ENCODE peak calls at places on chromosomes 12 and 14, in five cellular contexts. R, K, C, W and P are unnamed samples.

GRCh38 chr14:52522033-52522432 is 30.3 kb downstream of the TXNDC16 start:
- DNase-seq in R (no peak), K (no peak), C (no peak), W (no peak), P (no peak)

GRCh38 chr14:52266782-52267181 is 716 bp upstream of the PTGDR start:
- DNase-seq in R (no peak), K (peak; percentile 28), C (no peak), W (no peak), P (no peak)

GRCh38 chr14:104284107-104284592 is 145.8 kb downstream of the KIF26A start:
- DNase-seq in R (peak; percentile 21), K (no peak), C (no peak), W (peak; percentile 39), P (no peak)

GRCh38 chr12:28937196-28937595 is 211.9 kb upstream of the FAR2 start:
- DNase-seq in R (no peak), K (peak; percentile 39), C (no peak), W (no peak), P (peak; percentile 40)

GRCh38 chr12:116916122-116916521 is 5.4 kb downstream of the FBXW8 start:
- DNase-seq in R (no peak), K (peak; percentile 41), C (no peak), W (no peak), P (no peak)

GRCh38 chr14:72777636-72778035 is 116.3 kb downstream of the DPF3 start:
- DNase-seq in R (no peak), K (no peak), C (no peak), W (no peak), P (no peak)

GRCh38 chr12:70190252-70191010 is 52.8 kb upstream of the CNOT2 start:
- DNase-seq in R (no peak), K (peak; percentile 51), C (no peak), W (no peak), P (no peak)

GRCh38 chr12:3962661-3963483 is 89.7 kb upstream of the PARP11 start:
- DNase-seq in R (peak; percentile 69), K (no peak), C (no peak), W (no peak), P (no peak)

DNA sequence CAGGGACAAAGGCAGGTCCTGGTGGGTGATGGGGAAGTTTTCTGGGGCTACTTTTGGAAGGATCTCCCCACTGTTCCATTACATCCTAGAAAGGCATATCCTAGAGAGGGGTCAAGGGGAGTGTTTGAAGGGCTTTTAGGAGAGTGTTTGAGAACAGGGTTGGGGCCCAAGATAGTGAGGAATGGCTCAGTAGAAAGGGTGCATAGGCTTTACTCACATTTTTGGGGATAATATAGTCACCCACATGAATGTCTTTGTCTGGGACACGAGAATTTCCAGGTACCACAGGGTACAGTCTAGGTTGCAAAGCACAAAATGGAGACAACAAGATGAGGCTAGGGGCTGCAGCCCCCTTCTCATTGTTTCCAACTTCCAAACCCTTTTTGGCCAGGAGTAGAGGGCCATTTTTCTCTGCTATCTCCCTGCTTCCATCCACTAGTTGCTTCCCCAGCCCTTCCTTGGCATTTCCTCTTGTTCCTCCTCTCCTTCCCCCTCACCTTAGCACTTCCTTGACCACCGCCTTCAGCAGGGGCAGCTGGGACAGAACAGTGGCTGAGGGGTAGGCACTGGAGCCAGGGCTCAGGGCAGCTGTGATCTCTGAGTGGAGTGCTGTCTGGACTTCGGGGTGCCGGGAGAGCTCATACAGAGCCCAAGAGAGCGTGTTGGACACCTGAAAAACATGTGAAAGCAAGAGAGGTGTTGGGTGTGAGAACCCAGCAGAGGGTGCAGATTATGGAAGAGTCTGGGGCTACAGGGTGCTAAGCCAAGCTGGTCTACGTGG is 2.8 kb downstream of the CYP27B1 start:
- DNase-seq in R (no peak), K (no peak), C (no peak), W (no peak), P (no peak)
- H3K4me3 ChIP-seq in R (no peak overlapping the region), K (no peak overlapping the region), C (no peak overlapping the region), W (peak overlapping the region; percentile 51), P (no peak overlapping the region)

GRCh38 chr14:54782803-54783659 is 119.6 kb downstream of the GCH1 start:
- DNase-seq in R (no peak), K (no peak), C (peak; percentile 77), W (no peak), P (no peak)
- TF ChIP-seq CTCF in R (no peak), K (peak; percentile 27), C (peak; percentile 77), W (no peak), P (no peak)

GRCh38 chr12:56722832-56723231 is 2.3 kb downstream of the NACA start:
- DNase-seq in R (no peak), K (no peak), C (no peak), W (no peak), P (no peak)

GRCh38 chr12:56721721-56722120 is 3.4 kb downstream of the NACA start:
- DNase-seq in R (no peak), K (no peak), C (no peak), W (no peak), P (no peak)

GRCh38 chr12:56719056-56719455 is 6.0 kb downstream of the NACA start:
- DNase-seq in R (no peak), K (no peak), C (no peak), W (no peak), P (no peak)

GRCh38 chr12:56718636-56719035 is 6.5 kb downstream of the NACA start:
- DNase-seq in R (peak; percentile 28), K (no peak), C (no peak), W (no peak), P (no peak)

DNA sequence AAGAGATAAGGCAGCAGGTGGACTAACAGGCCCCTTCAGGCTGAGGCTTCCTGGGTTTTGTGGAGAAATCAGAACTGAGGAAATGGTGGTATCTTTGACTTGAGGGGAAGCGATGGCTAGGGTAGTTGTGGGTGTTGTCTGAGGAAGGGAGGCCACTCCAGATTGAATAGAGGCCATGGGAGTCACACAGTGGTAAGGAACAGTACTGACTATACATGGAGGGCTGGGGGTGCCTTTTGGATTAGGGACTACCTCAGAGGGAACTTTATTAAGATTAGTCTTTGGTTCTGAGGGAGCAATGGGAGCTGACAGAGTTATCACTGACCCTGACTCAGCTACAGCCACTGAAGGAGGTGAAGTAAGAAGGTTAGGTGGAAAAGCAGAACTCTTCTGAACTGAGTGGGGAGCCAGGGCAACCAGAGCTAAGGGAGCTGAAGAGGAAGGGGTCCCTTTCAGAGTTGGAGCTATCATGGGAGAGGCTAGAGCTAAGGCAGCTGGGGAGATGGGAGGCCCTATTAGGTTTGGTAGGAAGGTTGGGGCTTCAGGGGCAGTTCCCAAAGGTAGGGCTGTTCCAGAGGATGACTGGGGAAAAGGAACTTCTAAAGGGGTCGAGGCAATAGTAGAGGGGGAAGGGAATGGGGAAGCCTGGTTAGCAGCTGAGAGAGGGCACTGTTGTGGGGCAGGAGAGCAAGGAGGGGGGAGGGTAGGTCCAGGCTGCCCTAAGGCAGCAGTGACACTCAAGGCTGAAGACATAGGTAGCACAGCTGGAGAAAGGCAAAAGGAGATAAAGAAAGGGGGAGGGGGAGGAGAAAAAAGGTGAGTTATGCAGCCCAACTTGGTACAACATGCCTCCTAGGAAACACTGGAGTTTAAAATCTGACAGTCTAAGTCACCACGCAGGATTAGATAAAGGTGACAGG is 4.1 kb downstream of the NACA start:
- DNase-seq in R (peak; percentile 25), K (no peak), C (no peak), W (no peak), P (no peak)
- H3K4me3 ChIP-seq in R (no peak overlapping the region), K (peak overlapping the region; percentile 20), C (peak overlapping the region; percentile 93), W (no peak overlapping the region), P (no peak overlapping the region)

DNA sequence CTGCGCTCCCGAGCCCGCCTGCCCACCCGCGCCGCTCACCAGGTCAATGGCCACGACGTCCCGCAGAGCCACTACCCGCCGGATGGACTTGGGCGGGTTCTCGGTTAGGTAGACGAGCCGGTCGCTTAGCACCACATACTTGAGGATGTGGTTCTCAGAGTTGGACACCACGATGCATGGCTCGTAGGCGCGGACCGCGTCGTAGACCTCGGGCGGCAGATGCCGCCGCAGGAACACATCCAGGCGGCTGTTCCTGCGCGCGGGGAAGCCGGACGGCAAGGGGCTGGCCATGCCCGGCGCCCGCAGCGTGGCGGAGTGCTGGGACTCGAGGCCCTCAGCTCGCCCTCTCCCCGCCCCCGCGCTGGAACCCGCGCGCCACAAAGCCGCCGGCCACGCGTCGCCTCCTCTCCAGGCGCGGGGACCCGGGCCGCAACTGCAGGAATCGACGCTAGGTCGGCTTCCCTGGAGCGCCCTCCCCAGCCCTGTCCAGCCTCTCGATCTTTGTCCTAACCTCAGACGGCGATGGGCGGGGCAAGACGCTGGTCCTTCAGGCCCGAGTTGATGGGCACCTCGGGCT is at the start of gene C12orf56:
- DNase-seq in R (no peak), K (no peak), C (no peak), W (peak; percentile 56), P (no peak)
- TF ChIP-seq CTCF in R (no peak), K (no peak), C (no peak), W (no peak), P (peak; percentile 4)